ENCODE peak calls at places on chromosomes 7 and 10, in nine cellular contexts. X, Y, B, V, D, C, P, S and H are unnamed samples.

GRCh38 chr10:36765777-36766176 is 359.6 kb upstream of the ANKRD30A start:
- DNase-seq in X (no peak), Y (no peak), B (no peak), V (no peak), D (no peak), C (no peak), P (no peak), S (no peak), H (no peak)

GRCh38 chr10:36779238-36779846 is 346.1 kb upstream of the ANKRD30A start:
- DNase-seq in X (no peak), Y (no peak), B (no peak), V (no peak), D (no peak), C (no peak), P (peak; percentile 41), S (no peak), H (peak; percentile 25)

GRCh38 chr7:2032030-2032875 is 200.5 kb downstream of the MAD1L1 start:
- DNase-seq in X (peak; percentile 28), Y (no peak), B (no peak), V (peak; percentile 59), D (no peak), C (no peak), P (no peak), S (no peak), H (no peak)

GRCh38 chr10:68595513-68595912 is 35.4 kb downstream of the TET1 start:
- DNase-seq in X (no peak), Y (no peak), B (no peak), V (no peak), D (no peak), C (no peak), P (no peak), S (no peak), H (no peak)

GRCh38 chr7:158824028-158824427 is 5.3 kb downstream of the ESYT2 start:
- DNase-seq in X (no peak), Y (peak; percentile 94), B (no peak), V (no peak), D (no peak), C (no peak), P (no peak), S (no peak), H (no peak)

GRCh38 chr7:128084896-128085608 is 53.8 kb upstream of the LRRC4 start:
- DNase-seq in X (no peak), Y (no peak), B (no peak), V (no peak), D (no peak), C (no peak), P (peak; percentile 58), S (no peak), H (peak; percentile 97)

GRCh38 chr7:75621124-75621523 is 117.6 kb downstream of the HIP1 start:
- DNase-seq in X (no peak), Y (peak; percentile 87), B (no peak), V (no peak), D (no peak), C (no peak), P (no peak), S (peak; percentile 73), H (no peak)

GRCh38 chr7:135322571-135323340 is 89.1 kb downstream of the STRA8 start:
- DNase-seq in X (no peak), Y (no peak), B (no peak), V (no peak), D (no peak), C (no peak), P (no peak), S (no peak), H (no peak)

GRCh38 chr7:73520673-73521635 is 1.1 kb downstream of the BAZ1B start:
- DNase-seq in X (no peak), Y (peak; percentile 36), B (no peak), V (no peak), D (no peak), C (no peak), P (peak; percentile 6), S (peak; percentile 16), H (peak; percentile 13)

GRCh38 chr10:122336332-122336731 is 38.2 kb upstream of the PLEKHA1 start:
- DNase-seq in X (no peak), Y (no peak), B (no peak), V (no peak), D (no peak), C (no peak), P (no peak), S (no peak), H (no peak)

GRCh38 chr10:110425684-110426293 is 71.9 kb upstream of the DUSP5 start:
- DNase-seq in X (no peak), Y (peak; percentile 96), B (no peak), V (no peak), D (no peak), C (no peak), P (no peak), S (no peak), H (no peak)

GRCh38 chr7:21368317-21368716 is 59.6 kb upstream of the SP4 start:
- DNase-seq in X (peak; percentile 41), Y (no peak), B (no peak), V (no peak), D (no peak), C (no peak), P (no peak), S (no peak), H (no peak)

GRCh38 chr7:138886501-138886917 is 88.5 kb upstream of the ATP6V0A4 start:
- DNase-seq in X (peak; percentile 90), Y (peak; percentile 88), B (no peak), V (no peak), D (no peak), C (no peak), P (peak; percentile 50), S (peak; percentile 68), H (peak; percentile 53)

GRCh38 chr10:122459586-122460273 is 1.6 kb upstream of the HTRA1 start:
- DNase-seq in X (no peak), Y (peak; percentile 46), B (no peak), V (no peak), D (no peak), C (no peak), P (no peak), S (no peak), H (no peak)

GRCh38 chr7:22934023-22934422 is 79.9 kb downstream of the HYCC1 start:
- DNase-seq in X (no peak), Y (no peak), B (no peak), V (no peak), D (no peak), C (no peak), P (no peak), S (no peak), H (no peak)

GRCh38 chr10:52451817-52452216 is 137.7 kb downstream of the DKK1 start:
- DNase-seq in X (no peak), Y (no peak), B (no peak), V (no peak), D (no peak), C (no peak), P (no peak), S (no peak), H (no peak)

GRCh38 chr7:144386741-144387140 is 16.8 kb downstream of the NOBOX start:
- DNase-seq in X (no peak), Y (no peak), B (no peak), V (no peak), D (no peak), C (no peak), P (no peak), S (no peak), H (no peak)

GRCh38 chr10:69878951-69879350 is 77.2 kb downstream of the COL13A1 start:
- DNase-seq in X (no peak), Y (no peak), B (no peak), V (no peak), D (no peak), C (no peak), P (no peak), S (no peak), H (no peak)

GRCh38 chr7:20076835-20077234 is 140.3 kb downstream of the MACC1 start:
- DNase-seq in X (no peak), Y (no peak), B (no peak), V (no peak), D (no peak), C (no peak), P (no peak), S (no peak), H (no peak)

GRCh38 chr7:43535031-43535451 is 47.9 kb upstream of the STK17A start:
- DNase-seq in X (no peak), Y (no peak), B (peak; percentile 31), V (no peak), D (no peak), C (no peak), P (no peak), S (no peak), H (no peak)

GRCh38 chr7:73341877-73342276 is 13.9 kb downstream of the FKBP6 start:
- DNase-seq in X (no peak), Y (peak; percentile 92), B (no peak), V (no peak), D (no peak), C (no peak), P (no peak), S (no peak), H (no peak)

GRCh38 chr7:150358433-150358832 is 10.2 kb upstream of the REPIN1 start:
- DNase-seq in X (no peak), Y (no peak), B (no peak), V (no peak), D (no peak), C (no peak), P (no peak), S (no peak), H (no peak)

GRCh38 chr10:119644215-119644826 is 6.9 kb upstream of the BAG3 start:
- DNase-seq in X (no peak), Y (no peak), B (no peak), V (no peak), D (no peak), C (no peak), P (no peak), S (no peak), H (no peak)

GRCh38 chr7:152543801-152544200 is 108.0 kb upstream of the KMT2C start:
- DNase-seq in X (no peak), Y (no peak), B (no peak), V (no peak), D (no peak), C (no peak), P (no peak), S (no peak), H (no peak)

GRCh38 chr10:17077251-17077904 is 52.2 kb downstream of the CUBN start:
- DNase-seq in X (no peak), Y (no peak), B (no peak), V (no peak), D (no peak), C (no peak), P (no peak), S (no peak), H (no peak)

GRCh38 chr10:15331456-15331855 is 39.6 kb downstream of the FAM171A1 start:
- DNase-seq in X (no peak), Y (no peak), B (no peak), V (no peak), D (no peak), C (no peak), P (no peak), S (no peak), H (no peak)

GRCh38 chr10:112080284-112080683 is 103.3 kb downstream of the GPAM start:
- DNase-seq in X (no peak), Y (no peak), B (no peak), V (no peak), D (no peak), C (no peak), P (no peak), S (no peak), H (no peak)

GRCh38 chr7:4882169-4882741 is 1.3 kb downstream of the RADIL start:
- DNase-seq in X (no peak), Y (no peak), B (peak; percentile 61), V (peak; percentile 30), D (no peak), C (no peak), P (peak; percentile 79), S (no peak), H (no peak)

GRCh38 chr10:44659350-44659749 is 251.8 kb upstream of the TMEM72 start:
- DNase-seq in X (no peak), Y (no peak), B (no peak), V (no peak), D (no peak), C (no peak), P (no peak), S (no peak), H (no peak)

GRCh38 chr7:97757824-97758223 is 25.9 kb downstream of the TAC1 start:
- DNase-seq in X (no peak), Y (no peak), B (no peak), V (no peak), D (no peak), C (no peak), P (no peak), S (no peak), H (no peak)

GRCh38 chr7:95324396-95324795 is at the start of gene PON1:
- DNase-seq in X (no peak), Y (no peak), B (no peak), V (no peak), D (no peak), C (no peak), P (no peak), S (no peak), H (no peak)